ENCODE peak calls at places on chromosome 17, in nine cellular contexts. One of them, this sample, is unnamed. For H3K4me1, the result is how much of the 10 kb centered on the place peaks cover.

GRCh38 chr17:33292184-33292980 is 713 bp downstream of the ASIC2 start:
- DNase-seq in uterus: peak
- DNase-seq in thyroid gland: no peak
- DNase-seq in endothelial cell of umbilical vein: peak
- DNase-seq in adrenal gland: no peak
- DNase-seq in HCT116: no peak
- DNase-seq in prostate gland: no peak
- DNase-seq in tibial nerve: no peak
- DNase-seq in A549: peak
- DNase-seq in this sample: peak

GRCh38 chr17:42405076-42405475 is 16.8 kb upstream of the STAT3 start:
- DNase-seq in uterus: no peak
- DNase-seq in thyroid gland: no peak
- DNase-seq in endothelial cell of umbilical vein: no peak
- DNase-seq in adrenal gland: no peak
- DNase-seq in HCT116: no peak
- DNase-seq in prostate gland: no peak
- DNase-seq in tibial nerve: no peak
- DNase-seq in A549: no peak
- DNase-seq in this sample: no peak

GRCh38 chr17:61699032-61699431 is 108.0 kb upstream of the NACA2 start:
- DNase-seq in uterus: no peak
- DNase-seq in thyroid gland: no peak
- DNase-seq in endothelial cell of umbilical vein: no peak
- DNase-seq in adrenal gland: no peak
- DNase-seq in HCT116: no peak
- DNase-seq in prostate gland: no peak
- DNase-seq in tibial nerve: no peak
- DNase-seq in A549: no peak
- DNase-seq in this sample: no peak

GRCh38 chr17:77320501-77321256 is 179.9 kb downstream of the SEC14L1 start:
- DNase-seq in uterus: peak
- DNase-seq in thyroid gland: no peak
- DNase-seq in endothelial cell of umbilical vein: no peak
- DNase-seq in adrenal gland: peak
- DNase-seq in HCT116: no peak
- DNase-seq in prostate gland: no peak
- DNase-seq in tibial nerve: no peak
- DNase-seq in A549: no peak
- DNase-seq in this sample: peak

GRCh38 chr17:40417258-40417608 is 463 bp downstream of the TOP2A start:
- DNase-seq in uterus: no peak
- DNase-seq in thyroid gland: no peak
- DNase-seq in endothelial cell of umbilical vein: no peak
- DNase-seq in adrenal gland: no peak
- DNase-seq in HCT116: no peak
- DNase-seq in prostate gland: no peak
- DNase-seq in tibial nerve: no peak
- DNase-seq in A549: no peak
- DNase-seq in this sample: no peak

GRCh38 chr17:13160281-13160680 is 142.5 kb upstream of the ELAC2 start:
- DNase-seq in uterus: no peak
- DNase-seq in thyroid gland: no peak
- DNase-seq in endothelial cell of umbilical vein: no peak
- DNase-seq in adrenal gland: no peak
- DNase-seq in HCT116: no peak
- DNase-seq in prostate gland: no peak
- DNase-seq in tibial nerve: no peak
- DNase-seq in A549: no peak
- DNase-seq in this sample: no peak

GRCh38 chr17:72632026-72632684 is 460.3 kb downstream of the SLC39A11 start:
- DNase-seq in uterus: no peak
- DNase-seq in thyroid gland: no peak
- DNase-seq in endothelial cell of umbilical vein: no peak
- DNase-seq in adrenal gland: peak
- DNase-seq in HCT116: no peak
- DNase-seq in prostate gland: no peak
- DNase-seq in tibial nerve: no peak
- DNase-seq in A549: peak
- DNase-seq in this sample: peak

GRCh38 chr17:83153681-83154310 is 74.4 kb downstream of the METRNL start:
- DNase-seq in uterus: no peak
- DNase-seq in thyroid gland: no peak
- DNase-seq in endothelial cell of umbilical vein: no peak
- DNase-seq in adrenal gland: no peak
- DNase-seq in HCT116: no peak
- DNase-seq in prostate gland: no peak
- DNase-seq in tibial nerve: no peak
- DNase-seq in A549: no peak
- DNase-seq in this sample: no peak

GRCh38 chr17:78142113-78142861 is 3.9 kb upstream of the C17orf99 start:
- DNase-seq in uterus: no peak
- DNase-seq in thyroid gland: peak
- DNase-seq in endothelial cell of umbilical vein: no peak
- DNase-seq in adrenal gland: peak
- DNase-seq in HCT116: peak
- DNase-seq in prostate gland: peak
- DNase-seq in tibial nerve: no peak
- DNase-seq in A549: peak
- DNase-seq in this sample: peak

GRCh38 chr17:11736613-11737289 is 138.5 kb downstream of the DNAH9 start:
- DNase-seq in uterus: no peak
- DNase-seq in thyroid gland: no peak
- DNase-seq in endothelial cell of umbilical vein: no peak
- DNase-seq in adrenal gland: no peak
- DNase-seq in HCT116: no peak
- DNase-seq in prostate gland: no peak
- DNase-seq in tibial nerve: no peak
- DNase-seq in A549: no peak
- DNase-seq in this sample: no peak

DNA sequence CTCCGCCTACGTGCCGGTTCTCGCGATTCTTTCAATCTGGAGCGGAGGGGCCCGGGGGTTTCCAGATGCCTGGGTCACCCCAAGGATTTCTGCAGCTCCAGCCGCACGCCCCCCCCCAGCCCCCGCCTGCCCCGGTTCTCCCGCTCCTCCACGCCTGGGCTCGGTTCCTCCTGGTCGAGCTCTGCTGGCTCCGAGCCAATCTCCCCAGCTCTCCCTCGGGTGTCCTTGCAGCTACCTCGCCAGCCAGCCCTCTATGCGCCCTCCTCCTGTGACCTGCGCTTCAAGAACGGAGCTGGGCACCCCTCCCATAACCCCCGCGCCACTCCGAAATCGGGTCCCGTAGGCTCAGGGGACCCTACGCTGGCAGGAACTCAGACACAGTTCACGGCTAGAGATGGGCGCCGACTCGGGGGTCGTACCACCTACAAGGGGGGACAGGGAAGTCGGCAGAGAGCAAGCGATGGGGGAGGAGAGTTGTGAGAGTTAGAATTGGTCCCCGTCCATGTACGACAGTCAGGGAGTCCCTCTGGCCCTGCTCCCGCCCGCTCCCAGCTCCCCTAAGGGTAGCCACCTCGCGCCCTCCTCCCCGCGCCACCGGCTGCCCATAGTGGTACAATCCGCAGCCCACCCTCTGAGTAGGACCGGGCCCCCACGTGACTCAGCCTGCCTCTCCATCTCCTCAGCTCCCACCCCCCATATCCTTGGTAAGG is 956 bp downstream of the FGF11 start:
- DNase-seq in uterus: peak
- DNase-seq in thyroid gland: peak
- DNase-seq in endothelial cell of umbilical vein: peak
- DNase-seq in adrenal gland: peak
- DNase-seq in HCT116: no peak
- DNase-seq in prostate gland: peak
- DNase-seq in tibial nerve: no peak
- DNase-seq in A549: peak
- DNase-seq in this sample: peak
- TF ChIP-seq POLR2A in uterus: no peak
- TF ChIP-seq POLR2A in thyroid gland: peak
- TF ChIP-seq POLR2A in endothelial cell of umbilical vein: no peak
- TF ChIP-seq POLR2A in adrenal gland: no peak
- TF ChIP-seq POLR2A in HCT116: no peak
- TF ChIP-seq POLR2A in prostate gland: no peak
- TF ChIP-seq POLR2A in tibial nerve: no peak
- TF ChIP-seq POLR2A in A549: no peak
- TF ChIP-seq POLR2A in this sample: no peak

GRCh38 chr17:81428121-81428515 is 32.9 kb downstream of the BAHCC1 start:
- DNase-seq in uterus: no peak
- DNase-seq in thyroid gland: no peak
- DNase-seq in endothelial cell of umbilical vein: no peak
- DNase-seq in adrenal gland: no peak
- DNase-seq in HCT116: no peak
- DNase-seq in prostate gland: no peak
- DNase-seq in tibial nerve: no peak
- DNase-seq in A549: no peak
- DNase-seq in this sample: peak

GRCh38 chr17:81429813-81430510 is 34.7 kb downstream of the BAHCC1 start:
- DNase-seq in uterus: peak
- DNase-seq in thyroid gland: peak
- DNase-seq in endothelial cell of umbilical vein: no peak
- DNase-seq in adrenal gland: peak
- DNase-seq in HCT116: no peak
- DNase-seq in prostate gland: no peak
- DNase-seq in tibial nerve: no peak
- DNase-seq in A549: no peak
- DNase-seq in this sample: no peak

GRCh38 chr17:81428521-81428920 is 33.3 kb downstream of the BAHCC1 start:
- DNase-seq in uterus: no peak
- DNase-seq in thyroid gland: no peak
- DNase-seq in endothelial cell of umbilical vein: no peak
- DNase-seq in adrenal gland: no peak
- DNase-seq in HCT116: no peak
- DNase-seq in prostate gland: no peak
- DNase-seq in tibial nerve: no peak
- DNase-seq in A549: no peak
- DNase-seq in this sample: no peak

GRCh38 chr17:81429353-81429774 is 34.1 kb downstream of the BAHCC1 start:
- DNase-seq in uterus: peak
- DNase-seq in thyroid gland: peak
- DNase-seq in endothelial cell of umbilical vein: peak
- DNase-seq in adrenal gland: peak
- DNase-seq in HCT116: no peak
- DNase-seq in prostate gland: peak
- DNase-seq in tibial nerve: peak
- DNase-seq in A549: peak
- DNase-seq in this sample: peak

DNA sequence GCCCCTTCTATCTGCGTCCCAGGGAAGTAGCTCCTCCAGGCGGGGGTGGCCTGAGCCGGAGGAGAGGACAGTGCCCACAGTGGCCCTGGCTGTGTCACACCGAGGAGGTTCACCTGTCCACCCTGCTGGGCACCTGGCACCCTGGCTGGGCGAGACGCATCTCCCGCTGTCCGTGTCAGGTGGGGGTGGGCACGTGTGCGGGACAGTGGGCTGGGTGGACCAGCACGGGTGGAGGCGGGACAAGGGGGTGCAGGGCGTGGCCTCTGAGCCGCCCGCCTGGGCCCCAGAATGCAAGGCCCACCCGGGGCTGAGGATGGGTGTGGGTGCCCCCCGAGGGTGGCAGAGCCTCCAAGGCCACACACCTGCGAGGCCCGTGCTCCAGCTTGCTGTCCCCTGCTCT is 33.7 kb downstream of the BAHCC1 start:
- DNase-seq in uterus: no peak
- DNase-seq in thyroid gland: no peak
- DNase-seq in endothelial cell of umbilical vein: no peak
- DNase-seq in adrenal gland: no peak
- DNase-seq in HCT116: no peak
- DNase-seq in prostate gland: no peak
- DNase-seq in tibial nerve: no peak
- DNase-seq in A549: no peak
- DNase-seq in this sample: no peak
- H3K4me1 ChIP-seq in uterus: under half
- H3K4me1 ChIP-seq in thyroid gland: half or more
- H3K4me1 ChIP-seq in endothelial cell of umbilical vein: under half
- H3K4me1 ChIP-seq in adrenal gland: under half
- H3K4me1 ChIP-seq in HCT116: under half
- H3K4me1 ChIP-seq in prostate gland: under half
- H3K4me1 ChIP-seq in tibial nerve: under half
- H3K4me1 ChIP-seq in A549: half or more
- H3K4me1 ChIP-seq in this sample: under half

DNA sequence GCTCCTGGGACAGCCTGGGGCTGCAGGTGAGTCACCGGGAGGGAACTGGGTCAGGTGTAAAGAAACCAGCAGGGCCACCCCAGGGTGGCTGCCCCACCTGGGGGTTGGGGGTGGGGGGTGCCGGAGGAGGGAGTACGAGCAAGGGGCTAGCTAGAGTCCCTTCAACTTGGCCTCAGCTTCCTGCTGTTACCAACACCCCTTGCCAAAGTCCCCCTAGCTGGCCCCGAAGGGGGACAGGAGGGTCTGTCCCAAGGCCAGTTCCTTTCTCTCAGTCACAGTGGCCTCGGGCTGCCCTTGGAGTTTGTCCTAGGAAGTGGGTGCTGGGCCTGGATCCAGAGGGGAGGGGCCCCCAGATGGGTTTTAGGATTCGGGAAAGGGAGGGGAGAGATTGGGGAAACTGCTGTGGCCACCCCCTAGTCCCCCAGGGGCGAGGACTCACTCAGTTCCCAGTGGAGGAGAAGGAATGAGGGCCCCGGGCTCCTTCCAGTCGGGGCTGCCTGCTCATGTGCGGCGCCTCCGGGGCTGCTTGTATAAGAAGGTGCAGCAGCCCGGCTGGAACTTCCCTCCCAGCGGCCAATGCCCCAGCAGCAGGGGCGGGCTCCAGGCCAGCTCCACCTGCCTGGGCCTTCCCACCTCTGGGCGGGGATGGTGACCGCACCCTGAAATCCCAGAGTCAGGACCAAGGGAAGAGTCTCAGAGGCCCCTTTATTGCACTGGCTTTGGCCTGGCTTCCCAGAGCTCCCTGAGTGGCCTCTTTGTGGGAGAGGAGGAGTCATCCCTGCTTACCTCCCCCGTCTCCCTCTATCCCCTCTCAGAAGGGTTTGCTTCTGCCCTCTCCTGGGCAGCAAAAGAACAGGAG is 7.3 kb downstream of the ARHGAP27 start:
- DNase-seq in uterus: no peak
- DNase-seq in thyroid gland: peak
- DNase-seq in endothelial cell of umbilical vein: no peak
- DNase-seq in adrenal gland: no peak
- DNase-seq in HCT116: peak
- DNase-seq in prostate gland: peak
- DNase-seq in tibial nerve: no peak
- DNase-seq in A549: peak
- DNase-seq in this sample: peak
- TF ChIP-seq CTCF in uterus: no peak
- TF ChIP-seq CTCF in thyroid gland: no peak
- TF ChIP-seq CTCF in endothelial cell of umbilical vein: no peak
- TF ChIP-seq CTCF in adrenal gland: no peak
- TF ChIP-seq CTCF in HCT116: peak
- TF ChIP-seq CTCF in prostate gland: peak
- TF ChIP-seq CTCF in tibial nerve: no peak
- TF ChIP-seq CTCF in A549: peak
- TF ChIP-seq CTCF in this sample: no peak

DNA sequence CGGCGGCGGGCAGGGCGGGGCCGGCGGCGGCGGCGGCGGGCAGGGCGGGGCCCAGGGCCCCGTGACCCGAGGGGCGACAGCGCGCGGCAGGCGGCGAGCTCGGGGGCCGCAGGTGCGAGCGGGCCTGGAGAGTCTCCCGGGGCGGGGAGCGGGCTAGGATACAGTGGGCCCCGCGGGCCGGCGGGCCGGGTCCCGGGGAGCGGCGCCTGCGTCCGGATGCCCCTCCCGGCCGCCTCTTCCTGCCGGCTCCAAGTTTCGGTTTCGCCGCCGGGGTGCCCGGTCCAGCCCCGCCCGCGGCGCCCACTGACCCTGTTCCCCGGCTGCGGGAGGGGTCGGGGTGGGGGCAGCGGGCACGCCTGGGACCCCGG is at the start of gene RNF213:
- DNase-seq in uterus: peak
- DNase-seq in thyroid gland: peak
- DNase-seq in endothelial cell of umbilical vein: peak
- DNase-seq in adrenal gland: peak
- DNase-seq in HCT116: no peak
- DNase-seq in prostate gland: peak
- DNase-seq in tibial nerve: no peak
- DNase-seq in A549: peak
- DNase-seq in this sample: peak
- TF ChIP-seq POLR2A in uterus: peak
- TF ChIP-seq POLR2A in thyroid gland: peak
- TF ChIP-seq POLR2A in endothelial cell of umbilical vein: no peak
- TF ChIP-seq POLR2A in adrenal gland: peak
- TF ChIP-seq POLR2A in HCT116: peak
- TF ChIP-seq POLR2A in prostate gland: peak
- TF ChIP-seq POLR2A in tibial nerve: peak
- TF ChIP-seq POLR2A in A549: peak
- TF ChIP-seq POLR2A in this sample: no peak